ENCODE peak calls at places on chromosome 12, in ten cellular contexts. G is breast epithelium; E is fibroblast of mammary gland; H is heart left ventricle; W is transverse colon; J is fibroblast of the aortic adventitia; B is psoas muscle; R is lower leg skin; K is aorta; D is CD8-positive, alpha-beta memory T cell. Y is an unnamed sample.

GRCh38 chr12:14950421-14950820 is 11.0 kb downstream of the ARHGDIB start:
- DNase-seq in R (no peak), E (no peak), J (no peak), H (no peak), K (no peak), G (no peak), B (no peak), W (no peak), D (no peak), Y (no peak)

GRCh38 chr12:90199008-90199407 is 490.4 kb upstream of the ATP2B1 start:
- DNase-seq in G (no peak), H (no peak), B (no peak), E (no peak), R (no peak), W (no peak), K (no peak), J (peak), D (no peak), Y (peak)

GRCh38 chr12:105107176-105107496 is 395 bp upstream of the WASHC4 start:
- DNase-seq in G (no peak), R (no peak), J (peak), W (no peak), E (peak), H (no peak), K (no peak), B (no peak), D (no peak), Y (no peak)

GRCh38 chr12:11884661-11885060 is 186.1 kb upstream of the BCL2L14 start:
- DNase-seq in G (no peak), H (no peak), B (no peak), D (no peak), W (peak), J (no peak), K (no peak), R (no peak), E (peak), Y (no peak)

GRCh38 chr12:100995771-100996170 is 201.2 kb downstream of the ANO4 start:
- DNase-seq in H (no peak), K (no peak), B (no peak), W (no peak), E (no peak), D (no peak), G (no peak), J (no peak), R (no peak), Y (no peak)

GRCh38 chr12:50509009-50509663 is 4.4 kb downstream of the DIP2B start:
- DNase-seq in E (no peak), B (no peak), W (no peak), R (no peak), J (no peak), K (no peak), G (no peak), D (no peak), H (no peak), Y (no peak)

GRCh38 chr12:87025976-87026375 is 769.8 kb upstream of the MGAT4C start:
- DNase-seq in E (no peak), W (no peak), H (no peak), D (no peak), G (no peak), B (no peak), R (no peak), K (no peak), J (no peak), Y (no peak)

GRCh38 chr12:64780531-64781373 is 21.5 kb upstream of the GNS start:
- DNase-seq in B (peak), D (no peak), K (peak), E (no peak), J (no peak), R (no peak), W (peak), G (peak), H (peak), Y (no peak)

GRCh38 chr12:9135903-9136310 is 20.2 kb upstream of the A2M start:
- DNase-seq in J (no peak), G (no peak), D (no peak), B (no peak), E (no peak), R (no peak), W (no peak), H (no peak), K (no peak), Y (no peak)

GRCh38 chr12:46531059-46531785 is 158.6 kb upstream of the SLC38A2 start:
- DNase-seq in H (no peak), B (no peak), R (no peak), D (no peak), K (no peak), J (no peak), E (no peak), W (no peak), G (no peak), Y (no peak)

GRCh38 chr12:104181313-104181712 is 34.3 kb upstream of the TXNRD1 start:
- DNase-seq in R (no peak), G (no peak), E (peak), K (no peak), J (peak), H (no peak), D (no peak), B (no peak), W (no peak), Y (no peak)

GRCh38 chr12:15590180-15590826 is 198.9 kb downstream of the EPS8 start:
- DNase-seq in K (peak), R (peak), D (peak), W (peak), J (peak), H (peak), B (no peak), G (peak), E (peak), Y (peak)

GRCh38 chr12:84270470-84271140 is 642.0 kb downstream of the SLC6A15 start:
- DNase-seq in W (no peak), J (no peak), E (no peak), B (no peak), G (no peak), D (no peak), K (no peak), R (no peak), H (no peak), Y (no peak)

GRCh38 chr12:30000401-30000800 is 216.7 kb upstream of the TMTC1 start:
- DNase-seq in R (no peak), W (no peak), E (peak), K (no peak), G (no peak), B (no peak), H (no peak), J (peak), D (no peak), Y (no peak)

GRCh38 chr12:46224401-46224800 is 44.4 kb downstream of the SLC38A1 start:
- DNase-seq in K (peak), E (peak), R (peak), W (peak), D (no peak), J (peak), B (peak), G (peak), H (peak), Y (no peak)

GRCh38 chr12:96314723-96315122 is 85.5 kb downstream of the CDK17 start:
- DNase-seq in K (no peak), B (no peak), D (no peak), W (no peak), J (peak), E (no peak), H (no peak), R (no peak), G (no peak), Y (no peak)

GRCh38 chr12:15982471-15982870 is 71.3 kb downstream of the DERA start:
- DNase-seq in B (no peak), G (no peak), D (no peak), R (no peak), K (no peak), E (peak), J (peak), H (no peak), W (no peak), Y (no peak)

GRCh38 chr12:47609806-47610205 is 96.0 kb downstream of the RPAP3 start:
- DNase-seq in G (no peak), R (no peak), W (no peak), K (no peak), J (no peak), H (no peak), E (no peak), D (no peak), B (no peak), Y (no peak)

GRCh38 chr12:87253157-87253556 is 776.0 kb downstream of the C12orf50 start:
- DNase-seq in W (no peak), H (no peak), E (peak), B (no peak), G (no peak), D (no peak), J (no peak), R (no peak), K (no peak), Y (no peak)

GRCh38 chr12:80936642-80937390 is 918 bp downstream of the LIN7A start:
- DNase-seq in R (no peak), E (peak), J (peak), W (peak), G (peak), K (peak), D (no peak), B (peak), H (peak), Y (no peak)

GRCh38 chr12:75483411-75483810 is 2.9 kb downstream of the GLIPR1 start:
- DNase-seq in E (peak), D (no peak), J (peak), K (no peak), B (no peak), W (no peak), G (no peak), H (no peak), R (no peak), Y (no peak)

GRCh38 chr12:43914923-43915468 is 79.1 kb downstream of the TMEM117 start:
- DNase-seq in B (no peak), E (no peak), J (no peak), K (no peak), R (no peak), W (no peak), G (no peak), H (no peak), D (no peak), Y (no peak)

GRCh38 chr12:58313091-58313855 is 371.9 kb downstream of the ATP23 start:
- DNase-seq in E (peak), G (no peak), K (no peak), J (peak), W (no peak), H (no peak), B (no peak), D (no peak), R (no peak), Y (no peak)

GRCh38 chr12:132472386-132472785 is 17.6 kb upstream of the FBRSL1 start:
- DNase-seq in J (no peak), H (no peak), B (peak), W (no peak), D (no peak), G (no peak), K (no peak), E (no peak), R (no peak), Y (no peak)

GRCh38 chr12:109720152-109720855 is 6.7 kb downstream of the FAM222A start:
- DNase-seq in B (peak), R (no peak), J (no peak), G (no peak), W (no peak), D (no peak), K (no peak), H (peak), E (no peak), Y (no peak)

GRCh38 chr12:90211017-90211416 is 502.4 kb upstream of the ATP2B1 start:
- DNase-seq in R (no peak), E (peak), J (peak), W (no peak), B (no peak), D (no peak), K (no peak), G (no peak), H (no peak), Y (no peak)

GRCh38 chr12:49334226-49334625 is 2.8 kb downstream of the C1QL4 start:
- DNase-seq in W (no peak), R (no peak), K (no peak), J (no peak), D (no peak), B (no peak), E (no peak), G (no peak), H (no peak), Y (no peak)

GRCh38 chr12:62848418-62848817 is 86.5 kb downstream of the PPM1H start:
- DNase-seq in W (no peak), E (peak), D (no peak), J (peak), H (no peak), R (no peak), K (no peak), G (no peak), B (no peak), Y (no peak)

DNA sequence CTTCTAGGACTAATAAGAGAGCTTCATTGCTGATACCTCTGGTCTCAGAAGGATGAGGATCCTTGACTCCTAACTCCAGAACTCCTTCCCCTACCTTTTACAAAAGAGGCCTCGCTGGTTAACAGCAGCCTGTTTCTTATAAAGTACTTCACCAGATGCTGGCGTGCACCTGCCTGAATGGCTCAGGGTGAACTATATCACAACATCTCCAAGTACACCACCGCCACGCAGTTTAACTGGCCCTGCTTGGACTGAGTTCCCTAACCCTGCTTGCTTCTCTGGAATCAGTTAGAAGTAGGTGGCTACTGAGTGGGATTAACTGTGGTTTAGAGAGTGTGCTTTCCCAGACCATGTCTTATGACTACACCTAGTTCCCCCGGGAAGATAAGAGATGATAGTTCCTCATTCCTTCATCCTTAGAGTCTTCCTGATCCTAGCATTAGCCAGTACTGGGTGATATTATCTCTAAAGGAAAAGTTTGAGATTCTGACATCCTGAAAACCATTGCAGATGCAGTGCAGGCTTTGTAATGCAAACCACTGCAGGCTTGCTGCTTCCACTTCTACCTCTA is 3.0 kb downstream of the FOXJ2 start:
- DNase-seq in J (no peak), W (no peak), H (no peak), K (no peak), D (no peak), B (no peak), E (peak), R (no peak), G (no peak), Y (no peak)
- H3K4me3 ChIP-seq in J (peak), W (no peak), H (peak), K (peak), D (no peak), B (peak), E (no peak), R (no peak), G (peak), Y (no peak)

DNA sequence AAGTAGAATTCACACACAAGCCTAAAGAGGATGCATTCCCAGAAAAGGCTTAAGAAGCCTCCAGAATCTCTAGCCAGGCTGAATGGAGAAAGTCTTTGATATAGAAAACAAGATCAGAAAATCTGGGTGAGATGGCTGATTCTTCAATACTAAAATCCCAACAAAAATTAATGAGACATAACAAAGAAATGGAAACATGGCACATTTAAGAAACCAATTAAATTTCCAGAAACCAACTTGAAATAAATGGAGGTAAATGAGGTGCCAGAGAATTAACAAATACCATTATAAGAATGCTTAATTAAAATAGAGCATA is 51.9 kb downstream of the CPSF6 start:
- DNase-seq in B (no peak), R (no peak), H (no peak), K (no peak), J (no peak), G (no peak), D (no peak), W (no peak), E (no peak), Y (no peak)
- H3K4me3 ChIP-seq in B (no peak), R (no peak), H (no peak), K (no peak), J (no peak), G (no peak), D (no peak), W (no peak), E (no peak), Y (no peak)

GRCh38 chr12:54386781-54387467 is 2.4 kb upstream of the ZNF385A start:
- DNase-seq in W (no peak), K (no peak), B (no peak), J (no peak), H (no peak), D (no peak), G (no peak), E (no peak), R (no peak), Y (no peak)

GRCh38 chr12:54383041-54383609 is 1.4 kb downstream of the ZNF385A start:
- DNase-seq in B (no peak), D (no peak), R (no peak), W (no peak), E (peak), H (no peak), J (peak), G (no peak), K (no peak), Y (no peak)

GRCh38 chr12:54388214-54389138 is 3.9 kb upstream of the ZNF385A start:
- DNase-seq in W (no peak), J (no peak), H (no peak), E (no peak), G (no peak), R (no peak), B (no peak), D (no peak), K (no peak), Y (no peak)

GRCh38 chr12:54384591-54385041 is at the start of gene ZNF385A:
- DNase-seq in J (no peak), D (no peak), R (no peak), W (no peak), B (no peak), G (no peak), H (peak), K (peak), E (no peak), Y (no peak)

GRCh38 chr12:54385251-54385914 is 850 bp upstream of the ZNF385A start:
- DNase-seq in B (no peak), G (no peak), D (no peak), K (peak), J (no peak), H (no peak), W (no peak), E (no peak), R (no peak), Y (no peak)
- H3K4me3 ChIP-seq in B (peak), G (peak), D (no peak), K (no peak), J (no peak), H (peak), W (no peak), E (no peak), R (no peak), Y (no peak)

GRCh38 chr12:116673713-116674112 is 64.2 kb downstream of the SPRING1 start:
- DNase-seq in H (no peak), J (no peak), R (no peak), E (no peak), D (no peak), G (no peak), K (no peak), W (no peak), B (no peak), Y (no peak)

GRCh38 chr12:116674643-116675183 is 63.2 kb downstream of the SPRING1 start:
- DNase-seq in D (no peak), B (no peak), K (no peak), H (no peak), R (no peak), W (no peak), J (peak), E (peak), G (no peak), Y (no peak)

GRCh38 chr12:116672010-116672409 is 65.9 kb downstream of the SPRING1 start:
- DNase-seq in B (no peak), G (no peak), J (no peak), R (no peak), H (no peak), E (no peak), K (no peak), W (no peak), D (no peak), Y (no peak)

GRCh38 chr12:116670859-116671258 is 67.0 kb downstream of the SPRING1 start:
- DNase-seq in J (no peak), D (no peak), B (no peak), R (no peak), G (no peak), E (no peak), W (no peak), K (no peak), H (no peak), Y (no peak)

DNA sequence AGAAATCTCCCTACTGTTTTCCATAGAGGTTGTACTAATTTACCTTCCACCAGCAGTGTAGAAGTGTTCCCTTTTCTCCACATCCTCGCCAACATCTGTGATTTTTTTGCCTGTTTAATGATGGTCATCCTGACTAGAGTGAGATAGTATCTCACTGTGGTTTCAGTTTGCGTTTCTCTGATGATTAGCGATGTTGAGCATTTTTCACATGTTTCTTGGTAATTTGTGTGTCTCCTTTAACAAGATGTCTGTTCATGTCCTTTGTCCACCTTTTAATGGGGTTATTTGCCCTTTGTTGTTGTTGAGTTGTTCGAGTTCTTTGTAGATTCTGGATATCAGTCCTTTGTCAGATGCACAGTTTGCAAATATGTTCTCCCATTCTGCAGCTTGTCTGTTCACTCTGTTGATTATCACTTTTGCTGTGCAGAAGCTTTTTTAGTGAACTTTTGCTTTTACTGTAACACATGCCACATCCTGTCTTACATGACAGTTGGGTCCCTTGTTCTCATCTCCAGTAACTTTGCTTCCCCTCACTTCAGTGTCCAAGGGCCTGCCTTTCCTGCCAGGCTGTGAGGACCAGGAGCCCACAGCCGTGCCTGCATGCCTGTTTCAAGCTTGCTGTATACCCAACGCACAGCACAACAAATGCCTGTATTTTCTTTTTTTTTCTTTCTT is 64.9 kb downstream of the SPRING1 start:
- DNase-seq in H (no peak), G (no peak), W (no peak), E (no peak), B (no peak), J (no peak), R (no peak), K (no peak), D (no peak), Y (no peak)
- H3K4me3 ChIP-seq in H (no peak), G (no peak), W (no peak), E (no peak), B (no peak), J (no peak), R (no peak), K (no peak), D (peak), Y (peak)

GRCh38 chr12:114682920-114683708 is 861 bp downstream of the TBX3 start:
- DNase-seq in G (no peak), K (no peak), B (peak), D (no peak), H (peak), J (peak), W (peak), E (no peak), R (no peak), Y (no peak)

GRCh38 chr12:114680498-114681148 is 3.4 kb downstream of the TBX3 start:
- DNase-seq in W (no peak), H (no peak), R (no peak), J (peak), K (no peak), E (no peak), D (no peak), G (no peak), B (no peak), Y (no peak)

GRCh38 chr12:114681149-114681849 is 2.7 kb downstream of the TBX3 start:
- DNase-seq in W (peak), K (no peak), H (no peak), D (no peak), B (peak), E (peak), G (no peak), J (peak), R (no peak), Y (no peak)

GRCh38 chr12:114683709-114684097 is 272 bp downstream of the TBX3 start:
- DNase-seq in G (no peak), J (no peak), H (no peak), E (no peak), K (no peak), B (no peak), W (no peak), R (no peak), D (no peak), Y (no peak)

GRCh38 chr12:114682101-114682919 is 1.7 kb downstream of the TBX3 start:
- DNase-seq in H (no peak), D (no peak), W (no peak), K (no peak), R (no peak), B (no peak), J (no peak), G (no peak), E (no peak), Y (no peak)
- H3K4me3 ChIP-seq in H (peak), D (no peak), W (peak), K (peak), R (peak), B (peak), J (peak), G (peak), E (peak), Y (no peak)

GRCh38 chr12:53985900-53986685 is 1.1 kb downstream of the HOXC10 start:
- DNase-seq in E (no peak), K (no peak), W (no peak), B (no peak), J (no peak), D (no peak), G (no peak), H (no peak), R (no peak), Y (no peak)

GRCh38 chr12:53983580-53984572 is 1.1 kb upstream of the HOXC10 start:
- DNase-seq in W (no peak), R (no peak), B (no peak), H (no peak), G (no peak), K (no peak), J (no peak), D (no peak), E (no peak), Y (no peak)

GRCh38 chr12:53985358-53985899 is 483 bp downstream of the HOXC10 start:
- DNase-seq in H (no peak), B (no peak), D (no peak), J (no peak), W (no peak), G (no peak), K (no peak), R (no peak), E (no peak), Y (no peak)

GRCh38 chr12:53986686-53987180 is 1.8 kb downstream of the HOXC10 start:
- DNase-seq in B (no peak), J (no peak), D (no peak), G (no peak), K (no peak), R (no peak), E (no peak), H (no peak), W (no peak), Y (no peak)

GRCh38 chr12:53984901-53985357 is at the start of gene HOXC10:
- DNase-seq in W (peak), B (peak), E (peak), D (peak), K (peak), H (peak), G (peak), J (peak), R (peak), Y (peak)
- H3K4me3 ChIP-seq in W (no peak), B (peak), E (peak), D (no peak), K (no peak), H (peak), G (peak), J (peak), R (peak), Y (no peak)